ENCODE peak calls at places on chromosome 20, in eight cellular contexts. R is heart left ventricle, C is A549, K is aorta, H is foreskin keratinocyte, Y is right lobe of liver, P is HAP-1, L is IMR-90. W is an unnamed sample. For H3K4me1, the result is how much of the 10 kb centered on the place peaks cover.

GRCh38 chr20:48336647-48337046 is 491.2 kb downstream of the PREX1 start:
- DNase-seq in R (no peak), L (no peak), H (no peak), K (no peak), P (no peak), Y (no peak), C (peak), W (no peak)

GRCh38 chr20:17488916-17489600 is 42.1 kb downstream of the BFSP1 start:
- DNase-seq in L (no peak), R (no peak), P (no peak), C (no peak), Y (no peak), K (no peak), H (no peak), W (no peak)

GRCh38 chr20:50877232-50877631 is 54.0 kb downstream of the ADNP start:
- DNase-seq in R (no peak), Y (no peak), L (no peak), C (no peak), P (no peak), H (no peak), K (no peak), W (peak)

GRCh38 chr20:17556842-17557674 is 12.8 kb upstream of the DSTN start:
- DNase-seq in H (no peak), Y (peak), R (peak), P (no peak), K (peak), C (no peak), L (peak), W (peak)

GRCh38 chr20:16228722-16229121 is 344.5 kb downstream of the KIF16B start:
- DNase-seq in H (no peak), L (no peak), Y (no peak), C (no peak), P (no peak), K (no peak), R (no peak), W (no peak)

GRCh38 chr20:57272883-57273282 is 6.4 kb upstream of the BMP7 start:
- DNase-seq in P (no peak), C (no peak), K (no peak), L (no peak), R (no peak), Y (no peak), H (no peak), W (no peak)

GRCh38 chr20:61758556-61759200 is 307.0 kb downstream of the TAF4 start:
- DNase-seq in H (no peak), K (peak), R (no peak), L (no peak), Y (no peak), C (no peak), P (no peak), W (peak)

GRCh38 chr20:12591949-12592470 is 416.8 kb upstream of the SPTLC3 start:
- DNase-seq in K (no peak), P (no peak), L (no peak), C (no peak), R (no peak), Y (no peak), H (no peak), W (no peak)

GRCh38 chr20:44491635-44492395 is 16.1 kb downstream of the TTPAL start:
- DNase-seq in K (no peak), Y (no peak), H (no peak), C (no peak), L (peak), R (no peak), P (no peak), W (no peak)

GRCh38 chr20:8433286-8433685 is 301.2 kb downstream of the PLCB1 start:
- DNase-seq in H (no peak), L (no peak), R (no peak), K (no peak), Y (no peak), C (no peak), P (no peak), W (no peak)

GRCh38 chr20:30816182-30816645 is 441.2 kb upstream of the DEFB115 start:
- DNase-seq in K (no peak), Y (peak), H (no peak), P (no peak), L (no peak), C (no peak), R (peak), W (no peak)

GRCh38 chr20:37845878-37846277 is 57.0 kb upstream of the VSTM2L start:
- DNase-seq in R (no peak), K (no peak), C (no peak), P (no peak), L (no peak), H (no peak), Y (no peak), W (no peak)

GRCh38 chr20:5448449-5449118 is 131.8 kb upstream of the PROKR2 start:
- DNase-seq in L (peak), C (peak), H (peak), R (no peak), P (peak), K (no peak), Y (no peak), W (no peak)

GRCh38 chr20:18001131-18001921 is 32.5 kb downstream of the MGME1 start:
- DNase-seq in K (peak), R (peak), L (peak), C (no peak), P (no peak), H (peak), Y (peak), W (peak)

GRCh38 chr20:8721098-8721497 is 347.8 kb upstream of the PLCB4 start:
- DNase-seq in L (peak), K (no peak), R (peak), Y (peak), H (peak), P (peak), C (peak), W (no peak)

GRCh38 chr20:29497261-29497671 is 1760.2 kb upstream of the DEFB115 start:
- DNase-seq in L (no peak), C (no peak), Y (peak), P (no peak), H (no peak), K (no peak), R (peak), W (peak)

GRCh38 chr20:37259031-37259430 is 2.6 kb downstream of the GHRH start:
- DNase-seq in R (no peak), Y (no peak), H (no peak), P (no peak), K (no peak), L (no peak), C (no peak), W (no peak)

GRCh38 chr20:1319051-1319450 is 9.9 kb downstream of the SDCBP2 start:
- DNase-seq in P (no peak), L (peak), H (no peak), C (no peak), K (no peak), R (no peak), Y (no peak), W (no peak)

GRCh38 chr20:35700625-35701148 is 1.5 kb downstream of the ROMO1 start:
- DNase-seq in C (peak), Y (no peak), K (peak), R (no peak), L (no peak), P (peak), H (no peak), W (peak)

GRCh38 chr20:35702051-35702823 is 3.0 kb downstream of the ROMO1 start:
- DNase-seq in R (no peak), L (peak), C (no peak), Y (no peak), K (peak), H (peak), P (no peak), W (peak)

GRCh38 chr20:35704514-35705261 is 5.5 kb downstream of the ROMO1 start:
- DNase-seq in C (no peak), R (no peak), K (no peak), Y (no peak), H (no peak), P (no peak), L (no peak), W (no peak)

GRCh38 chr20:35699914-35700624 is 864 bp downstream of the ROMO1 start:
- DNase-seq in K (no peak), R (no peak), H (no peak), P (no peak), C (no peak), Y (no peak), L (peak), W (no peak)

GRCh38 chr20:35702824-35703695 is 3.9 kb downstream of the ROMO1 start:
- DNase-seq in L (no peak), C (no peak), H (no peak), P (no peak), Y (no peak), K (no peak), R (no peak), W (no peak)
- H3K4me1 ChIP-seq in L (under half), C (under half), H (under half), P (under half), Y (under half), K (under half), R (under half), W (under half)

DNA sequence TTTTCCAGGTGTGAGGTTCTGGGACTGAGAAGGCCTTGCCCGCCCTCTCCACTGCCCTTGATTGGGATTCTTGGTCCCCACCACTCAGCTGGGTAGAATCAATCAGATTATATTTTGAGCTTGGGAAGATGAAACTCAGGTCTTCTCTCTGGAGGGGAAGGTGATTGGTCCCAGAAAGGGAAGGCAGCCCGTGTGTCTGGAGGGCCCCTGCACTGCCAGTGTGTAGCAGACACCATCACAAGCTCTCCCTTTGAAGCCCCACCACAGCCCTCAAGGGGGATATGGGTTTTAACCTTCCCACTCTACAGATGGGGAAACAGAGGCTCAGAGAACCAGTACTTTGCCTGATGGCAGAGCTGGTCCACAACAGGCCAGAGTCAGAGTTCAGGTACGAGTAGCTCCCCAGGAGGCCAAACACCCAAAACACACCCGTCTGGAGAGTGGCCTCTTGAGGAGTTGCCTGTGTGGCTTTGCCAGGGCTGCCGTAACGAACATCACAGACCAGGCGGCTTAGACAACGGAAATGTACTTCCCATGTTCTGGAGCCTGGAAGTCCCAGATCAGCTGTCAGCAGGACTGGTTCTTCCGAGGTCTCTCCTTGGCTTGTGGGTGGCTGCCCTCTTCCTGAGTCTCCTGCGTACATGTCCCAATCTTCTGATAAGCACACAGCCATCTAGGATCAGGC is 205.6 kb downstream of the SYNDIG1 start:
- DNase-seq in R (no peak), C (no peak), P (no peak), Y (no peak), L (no peak), H (no peak), K (peak), W (peak)
- H3K4me1 ChIP-seq in R (under half), C (under half), P (under half), Y (under half), L (under half), H (under half), K (under half), W (under half)

GRCh38 chr20:4081396-4081795 is 66.0 kb upstream of the RNF24 start:
- DNase-seq in C (no peak), L (no peak), K (no peak), P (no peak), H (no peak), R (no peak), Y (no peak), W (no peak)
- H3K4me1 ChIP-seq in C (under half), L (under half), K (under half), P (under half), H (under half), R (under half), Y (under half), W (under half)

GRCh38 chr20:32526561-32526960 is 58.6 kb downstream of the NOL4L start:
- DNase-seq in K (peak), P (no peak), C (no peak), L (no peak), R (no peak), H (no peak), Y (no peak), W (no peak)
- H3K4me1 ChIP-seq in K (under half), P (under half), C (under half), L (under half), R (under half), H (under half), Y (under half), W (under half)

DNA sequence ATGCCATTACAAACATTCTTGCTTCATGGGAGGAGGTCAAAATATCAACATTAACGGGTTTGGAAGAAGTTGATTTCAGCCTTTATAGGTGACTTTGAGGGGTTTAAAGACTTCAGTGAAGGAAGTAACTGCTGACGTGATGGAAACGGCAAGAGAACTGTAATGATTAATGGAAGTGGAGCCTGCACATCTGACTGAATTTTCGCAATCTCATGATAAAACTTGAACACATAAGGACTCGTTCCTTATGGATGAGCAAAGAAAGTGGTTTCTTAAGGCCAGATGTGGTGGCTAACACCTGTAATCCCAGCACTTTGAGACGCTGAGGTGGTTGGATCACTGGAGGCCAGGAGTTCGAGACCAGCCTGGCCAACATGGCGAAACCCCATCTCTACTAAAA is 226.1 kb downstream of the BCAS1 start:
- DNase-seq in H (no peak), K (no peak), Y (no peak), L (no peak), P (no peak), R (no peak), C (no peak), W (no peak)
- H3K4me1 ChIP-seq in H (under half), K (under half), Y (under half), L (under half), P (under half), R (under half), C (under half), W (under half)

GRCh38 chr20:62830821-62831220 is 14.0 kb downstream of the COL9A3 start:
- DNase-seq in P (no peak), Y (peak), H (no peak), C (no peak), R (no peak), K (peak), L (no peak), W (no peak)
- H3K4me1 ChIP-seq in P (under half), Y (under half), H (under half), C (under half), R (under half), K (under half), L (under half), W (under half)

GRCh38 chr20:47332381-47333206 is 23.9 kb downstream of the ZMYND8 start:
- DNase-seq in H (no peak), L (no peak), K (no peak), C (no peak), Y (no peak), R (no peak), P (no peak), W (no peak)

GRCh38 chr20:47327711-47328110 is 28.8 kb downstream of the ZMYND8 start:
- DNase-seq in C (no peak), P (no peak), Y (no peak), H (no peak), K (no peak), L (no peak), R (no peak), W (peak)

GRCh38 chr20:47330933-47331708 is 25.4 kb downstream of the ZMYND8 start:
- DNase-seq in K (no peak), C (peak), Y (no peak), L (peak), R (no peak), P (no peak), H (peak), W (no peak)

GRCh38 chr20:47328841-47329448 is 27.6 kb downstream of the ZMYND8 start:
- DNase-seq in L (no peak), K (no peak), C (no peak), Y (peak), R (no peak), H (no peak), P (no peak), W (peak)

GRCh38 chr20:47330071-47330470 is 26.4 kb downstream of the ZMYND8 start:
- DNase-seq in K (no peak), Y (no peak), C (no peak), R (no peak), P (no peak), L (no peak), H (no peak), W (no peak)
- H3K4me1 ChIP-seq in K (under half), Y (under half), C (half or more), R (under half), P (under half), L (under half), H (half or more), W (under half)

GRCh38 chr20:63173552-63174191 is 42.3 kb downstream of the YTHDF1 start:
- DNase-seq in H (no peak), Y (no peak), K (no peak), C (no peak), R (no peak), L (no peak), P (no peak), W (no peak)
- H3K4me1 ChIP-seq in H (under half), Y (under half), K (under half), C (under half), R (under half), L (under half), P (under half), W (under half)

W was measured in upper lobe of right lung.